ENCODE peak calls at places on chromosomes 13 and 19, in nine cellular contexts. K is heart right ventricle, H is left ventricle myocardium superior, A is mesenchymal stem cell, W is C1 segment of cervical spinal cord, S is MCF 10A, B is iPS-NIHi11, R is brain microvascular endothelial cell, P is Daoy. L is an unnamed sample.

GRCh38 chr19:39297931-39298634 is 1.9 kb downstream of the IFNL1 start:
- DNase-seq in K (peak; percentile 23), H (no peak), A (no peak), W (no peak), S (no peak), B (no peak), R (no peak), P (no peak), L (no peak)

GRCh38 chr19:54928299-54928698 is 19.0 kb downstream of the NLRP7 start:
- DNase-seq in K (no peak), H (no peak), A (peak; percentile 4), W (no peak), S (peak; percentile 5), B (no peak), R (no peak), P (no peak), L (no peak)

GRCh38 chr19:44570984-44571684 is 41.7 kb upstream of the CEACAM20 start:
- DNase-seq in K (no peak), H (no peak), A (peak; percentile 83), W (no peak), S (peak; percentile 90), B (peak; percentile 79), R (peak; percentile 87), P (peak; percentile 63), L (peak; percentile 41)

GRCh38 chr19:40592170-40592569 is 9.0 kb upstream of the LTBP4 start:
- DNase-seq in K (no peak), H (no peak), A (peak; percentile 84), W (no peak), S (peak; percentile 76), B (peak; percentile 62), R (peak; percentile 71), P (peak; percentile 63), L (no peak)

GRCh38 chr19:18503971-18504885 is 17.6 kb downstream of the ELL start:
- DNase-seq in K (no peak), H (peak; percentile 54), A (no peak), W (no peak), S (no peak), B (no peak), R (no peak), P (no peak), L (no peak)

GRCh38 chr19:48194041-48194871 is 23.8 kb downstream of the ZSWIM9 start:
- DNase-seq in K (no peak), H (no peak), A (no peak), W (no peak), S (peak; percentile 27), B (peak; percentile 55), R (no peak), P (no peak), L (no peak)

GRCh38 chr19:48290923-48291700 is 21.2 kb downstream of the ZNF114 start:
- DNase-seq in K (peak; percentile 83), H (peak; percentile 87), A (peak; percentile 86), W (peak; percentile 72), S (peak; percentile 79), B (peak; percentile 90), R (peak; percentile 73), P (peak; percentile 84), L (peak; percentile 64)

GRCh38 chr19:5700455-5701092 is 10.5 kb downstream of the RPL36 start:
- DNase-seq in K (no peak), H (no peak), A (no peak), W (no peak), S (no peak), B (peak; percentile 5), R (no peak), P (peak; percentile 16), L (no peak)

GRCh38 chr13:79393564-79394249 is 12.3 kb downstream of the RBM26 start:
- DNase-seq in K (no peak), H (no peak), A (no peak), W (no peak), S (no peak), B (no peak), R (peak; percentile 45), P (no peak), L (no peak)

GRCh38 chr19:27972291-27973040 is 1240.5 kb downstream of the UQCRFS1 start:
- DNase-seq in K (no peak), H (no peak), A (no peak), W (no peak), S (no peak), B (no peak), R (peak; percentile 45), P (peak; percentile 87), L (no peak)

GRCh38 chr19:49690656-49691242 is at the start of gene CPT1C:
- DNase-seq in K (peak; percentile 82), H (peak; percentile 84), A (peak; percentile 85), W (peak; percentile 67), S (peak; percentile 52), B (peak; percentile 93), R (peak; percentile 70), P (peak; percentile 90), L (peak; percentile 52)

GRCh38 chr13:103140001-103140671 is 73.9 kb upstream of the SLC10A2 start:
- DNase-seq in K (no peak), H (no peak), A (peak; percentile 2), W (no peak), S (peak; percentile 50), B (peak; percentile 59), R (peak; percentile 33), P (peak; percentile 31), L (no peak)

GRCh38 chr13:93535256-93535655 is 308.6 kb downstream of the GPC6 start:
- DNase-seq in K (no peak), H (no peak), A (peak; percentile 70), W (no peak), S (peak; percentile 8), B (no peak), R (peak; percentile 60), P (peak; percentile 4), L (no peak)

L was measured in substantia nigra.